ENCODE peak calls at places on chromosomes 7 and 10, in seven cellular contexts. I is K562, N is Panc1, T is prostate gland, Y is suprapubic skin, C is HepG2, J is transverse colon. V is an unnamed sample.

GRCh38 chr10:121694966-121695340 is 96.7 kb upstream of the FGFR2 start:
- DNase-seq in N (no peak), J (no peak), I (no peak), T (no peak), C (no peak), Y (no peak), V (no peak)

GRCh38 chr10:65194131-65194530 is 1672.9 kb downstream of the REEP3 start:
- DNase-seq in T (no peak), N (no peak), J (no peak), I (no peak), C (no peak), Y (no peak), V (no peak)

GRCh38 chr7:154559454-154559853 is 443.5 kb downstream of the PAXIP1 start:
- DNase-seq in C (no peak), T (no peak), N (no peak), Y (no peak), J (no peak), I (no peak), V (no peak)

GRCh38 chr7:121079425-121080169 is 91.1 kb downstream of the CPED1 start:
- DNase-seq in T (no peak), Y (no peak), N (no peak), C (peak), J (no peak), I (no peak), V (no peak)

GRCh38 chr10:90822508-90822907 is 35.3 kb downstream of the HTR7 start:
- DNase-seq in J (no peak), C (no peak), T (no peak), I (no peak), Y (no peak), N (no peak), V (no peak)

GRCh38 chr10:23779287-23779686 is 340.4 kb downstream of the OTUD1 start:
- DNase-seq in J (no peak), C (no peak), I (no peak), N (no peak), Y (no peak), T (no peak), V (no peak)

GRCh38 chr7:1646957-1647891 is 22.9 kb upstream of the ELFN1 start:
- DNase-seq in Y (no peak), T (no peak), I (no peak), N (no peak), J (no peak), C (no peak), V (no peak)

GRCh38 chr7:107063245-107064120 is 19.0 kb downstream of the PRKAR2B start:
- DNase-seq in Y (no peak), C (no peak), J (no peak), I (no peak), T (no peak), N (no peak), V (no peak)

GRCh38 chr7:44460325-44460724 is 30.1 kb downstream of the NUDCD3 start:
- DNase-seq in I (no peak), N (no peak), C (no peak), T (no peak), Y (no peak), J (peak), V (peak)

GRCh38 chr10:47311900-47312662 is 10.2 kb upstream of the GDF2 start:
- DNase-seq in J (peak), Y (peak), N (peak), I (peak), T (peak), C (peak), V (peak)

GRCh38 chr10:115947104-115947503 is 325.9 kb downstream of the GFRA1 start:
- DNase-seq in T (no peak), N (no peak), I (no peak), Y (no peak), C (no peak), J (no peak), V (no peak)

GRCh38 chr10:62045765-62046521 is 144.4 kb downstream of the ARID5B start:
- DNase-seq in Y (no peak), T (no peak), I (no peak), J (no peak), C (peak), N (no peak), V (no peak)

GRCh38 chr7:51224811-51225581 is 91.6 kb downstream of the COBL start:
- DNase-seq in T (peak), N (no peak), C (peak), Y (no peak), J (peak), I (no peak), V (no peak)

GRCh38 chr7:12888727-12889126 is 201.3 kb downstream of the ARL4A start:
- DNase-seq in I (no peak), T (no peak), N (no peak), J (no peak), C (no peak), Y (no peak), V (no peak)

GRCh38 chr10:98344589-98345038 is 70.4 kb downstream of the PYROXD2 start:
- DNase-seq in I (no peak), J (peak), Y (peak), N (no peak), T (no peak), C (no peak), V (no peak)

GRCh38 chr10:77390481-77390891 is 247.1 kb downstream of the KCNMA1 start:
- DNase-seq in J (no peak), Y (peak), I (no peak), C (no peak), T (no peak), N (no peak), V (no peak)

GRCh38 chr10:127774771-127775559 is 38.0 kb downstream of the FOXI2 start:
- DNase-seq in N (no peak), C (no peak), Y (no peak), J (no peak), T (no peak), I (no peak), V (no peak)

GRCh38 chr10:123795196-123795780 is 96.3 kb downstream of the CPXM2 start:
- DNase-seq in J (no peak), Y (peak), T (no peak), N (no peak), C (no peak), I (no peak), V (no peak)

GRCh38 chr10:11177926-11178453 is 160.3 kb downstream of the CELF2 start:
- DNase-seq in C (no peak), I (peak), J (peak), Y (no peak), N (no peak), T (no peak), V (no peak)

GRCh38 chr10:105644559-105644958 is 1003.5 kb downstream of the SORCS3 start:
- DNase-seq in T (no peak), I (no peak), Y (no peak), J (no peak), N (no peak), C (no peak), V (no peak)

GRCh38 chr7:117682681-117683385 is 190.4 kb downstream of the CTTNBP2 start:
- DNase-seq in C (no peak), Y (no peak), T (no peak), N (no peak), J (peak), I (no peak), V (no peak)

GRCh38 chr10:113549856-113550255 is 3.0 kb upstream of the HABP2 start:
- DNase-seq in I (no peak), N (no peak), T (no peak), Y (no peak), J (no peak), C (no peak), V (no peak)

GRCh38 chr7:9231683-9232082 is 798.3 kb downstream of the NXPH1 start:
- DNase-seq in Y (no peak), I (no peak), J (no peak), C (no peak), N (no peak), T (no peak), V (no peak)

GRCh38 chr7:157830331-157830730 is 493.5 kb downstream of the DNAJB6 start:
- DNase-seq in J (no peak), C (no peak), I (no peak), Y (no peak), T (no peak), N (no peak), V (no peak)

GRCh38 chr10:1657500-1657899 is 79.8 kb downstream of the ADARB2 start:
- DNase-seq in Y (no peak), I (no peak), C (no peak), J (no peak), N (no peak), T (no peak), V (no peak)

GRCh38 chr7:116512524-116513188 is 12.2 kb upstream of the CAV1 start:
- DNase-seq in Y (no peak), T (no peak), C (no peak), N (no peak), J (no peak), I (no peak), V (no peak)

GRCh38 chr7:98802088-98802780 is 67.6 kb downstream of the TMEM130 start:
- DNase-seq in Y (no peak), C (peak), N (no peak), T (no peak), I (peak), J (peak), V (peak)

GRCh38 chr7:10793995-10794780 is 179.5 kb upstream of the PHF14 start:
- DNase-seq in Y (no peak), J (no peak), N (no peak), T (no peak), C (no peak), I (no peak), V (no peak)

GRCh38 chr7:44223362-44224114 is 22.8 kb downstream of the YKT6 start:
- DNase-seq in N (no peak), T (no peak), C (no peak), I (peak), Y (no peak), J (no peak), V (no peak)

GRCh38 chr10:125011926-125012705 is 70.2 kb downstream of the ZRANB1 start:
- DNase-seq in Y (no peak), J (no peak), I (no peak), C (no peak), T (no peak), N (no peak), V (no peak)

GRCh38 chr10:98213740-98214139 is 54.3 kb downstream of the LOXL4 start:
- DNase-seq in C (no peak), I (no peak), Y (no peak), N (no peak), J (no peak), T (no peak), V (no peak)

GRCh38 chr7:27171636-27172387 is 2.3 kb downstream of the HOXA10 start:
- DNase-seq in J (peak), Y (peak), C (no peak), I (no peak), T (no peak), N (no peak), V (no peak)

GRCh38 chr10:85225311-85225710 is 896.9 kb downstream of the CCSER2 start:
- DNase-seq in C (no peak), N (no peak), Y (no peak), T (no peak), J (no peak), I (no peak), V (no peak)

GRCh38 chr10:8050561-8051108 is 3.9 kb upstream of the GATA3 start:
- DNase-seq in T (no peak), J (no peak), I (no peak), N (no peak), C (peak), Y (no peak), V (no peak)

GRCh38 chr10:7243873-7244272 is 167.0 kb downstream of the SFMBT2 start:
- DNase-seq in T (no peak), J (no peak), C (no peak), I (no peak), N (no peak), Y (no peak), V (no peak)

GRCh38 chr10:103733002-103733419 is 122.4 kb downstream of the SH3PXD2A start:
- DNase-seq in I (no peak), J (no peak), N (no peak), T (no peak), Y (no peak), C (no peak), V (no peak)

GRCh38 chr10:83612746-83613145 is 526.6 kb upstream of the GHITM start:
- DNase-seq in I (no peak), N (no peak), J (no peak), T (no peak), C (no peak), Y (no peak), V (no peak)

GRCh38 chr10:119668461-119668860 is 17.3 kb downstream of the BAG3 start:
- DNase-seq in Y (no peak), J (no peak), N (no peak), T (no peak), C (no peak), I (no peak), V (no peak)

GRCh38 chr10:119665901-119666708 is 14.9 kb downstream of the BAG3 start:
- DNase-seq in N (no peak), I (no peak), C (peak), Y (no peak), T (no peak), J (no peak), V (no peak)

GRCh38 chr10:119669331-119669730 is 18.2 kb downstream of the BAG3 start:
- DNase-seq in T (no peak), Y (no peak), J (no peak), I (no peak), N (no peak), C (no peak), V (no peak)

GRCh38 chr10:119666709-119667004 is 15.5 kb downstream of the BAG3 start:
- DNase-seq in C (no peak), I (no peak), J (no peak), Y (no peak), N (no peak), T (no peak), V (no peak)

DNA sequence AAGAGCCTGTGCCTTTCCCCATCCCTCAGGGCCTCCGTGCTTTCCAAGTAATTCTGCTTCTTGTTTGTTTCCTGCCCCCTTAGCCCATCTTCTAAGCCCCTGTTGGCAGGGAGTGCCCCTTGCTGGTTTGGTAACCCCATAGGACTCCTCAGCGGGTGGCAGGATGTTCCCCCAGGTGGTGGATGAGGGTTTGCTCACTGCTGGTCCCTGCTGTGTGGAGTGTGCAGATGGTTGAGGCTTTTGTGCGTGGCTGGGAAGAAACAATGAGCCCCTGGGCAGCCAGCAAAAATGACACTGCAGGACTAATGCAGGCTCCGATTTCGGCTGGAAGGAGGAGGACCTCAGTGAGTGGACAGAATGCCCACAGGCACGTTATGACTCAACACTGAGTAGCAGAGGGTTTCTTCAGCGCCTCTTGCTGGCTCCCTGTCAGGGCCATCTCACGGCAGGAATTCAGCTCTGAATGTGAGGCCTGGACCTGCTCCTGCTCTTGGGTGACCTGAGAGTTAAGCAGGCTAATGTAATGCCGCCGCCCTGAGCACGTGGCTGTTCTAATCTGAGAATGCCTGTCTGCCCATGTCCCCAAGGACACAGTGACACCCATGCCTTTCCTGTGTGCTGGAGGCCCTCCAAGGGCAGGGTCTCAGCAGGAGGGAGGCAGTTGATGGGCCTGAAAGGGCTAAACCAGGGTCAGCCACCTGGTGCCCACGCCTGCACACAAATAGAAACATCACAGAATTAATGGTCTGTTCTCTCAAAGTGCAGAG is 16.6 kb downstream of the BAG3 start:
- DNase-seq in I (no peak), T (peak), Y (no peak), N (peak), J (peak), C (peak), V (no peak)
- TF ChIP-seq POLR2AphosphoS5 in I (no peak), T (peak), Y (peak), N (peak), J (no peak), C (no peak), V (no peak)

DNA sequence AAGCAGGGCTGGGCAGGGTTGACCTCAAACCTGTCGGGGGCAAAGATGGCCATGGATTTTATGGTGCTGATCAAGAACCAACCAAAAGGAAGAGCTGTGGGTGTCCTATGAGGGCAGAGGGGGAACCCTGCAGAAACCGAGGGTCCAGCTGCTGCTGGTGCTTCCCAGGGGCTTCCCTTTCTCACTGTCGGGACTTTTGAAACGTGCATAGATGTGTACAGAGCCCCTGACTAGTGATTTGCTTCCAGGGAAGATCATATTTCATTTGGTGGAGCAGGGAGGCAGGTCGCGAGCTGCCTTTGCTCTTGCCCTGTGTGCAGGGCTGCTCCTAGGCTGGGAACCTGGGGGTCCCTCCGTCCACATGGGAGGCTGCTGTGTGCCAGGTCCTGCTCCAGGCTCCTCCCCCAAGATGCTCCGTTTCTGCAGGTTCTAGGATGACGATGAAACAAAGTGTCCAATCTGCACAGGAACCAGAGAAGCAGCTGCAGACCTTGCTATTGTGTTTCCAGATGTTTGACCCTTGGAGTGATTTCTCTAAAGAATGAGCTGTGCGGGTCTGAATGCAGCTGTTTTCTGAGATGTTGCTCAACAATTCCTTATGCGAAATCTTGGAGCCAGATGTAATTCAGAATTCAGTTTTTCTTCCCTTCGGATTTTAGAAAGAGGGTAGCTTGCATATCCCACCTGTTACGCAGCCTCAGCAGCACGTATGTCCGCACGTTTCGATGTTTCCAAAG is 9.4 kb upstream of the INPP5A start:
- DNase-seq in I (no peak), T (no peak), N (no peak), J (peak), C (no peak), Y (no peak), V (no peak)
- TF ChIP-seq POLR2AphosphoS5 in I (no peak), T (no peak), N (no peak), J (no peak), C (no peak), Y (no peak), V (no peak)

GRCh38 chr7:17206354-17206905 is 92.0 kb upstream of the AHR start:
- DNase-seq in J (peak), Y (no peak), N (no peak), I (no peak), T (no peak), C (peak), V (no peak)

GRCh38 chr7:17209101-17209500 is 89.4 kb upstream of the AHR start:
- DNase-seq in C (no peak), T (no peak), N (no peak), J (no peak), I (no peak), Y (no peak), V (no peak)

GRCh38 chr7:17205850-17206353 is 92.5 kb upstream of the AHR start:
- DNase-seq in I (no peak), N (no peak), Y (no peak), J (no peak), C (no peak), T (no peak), V (no peak)

GRCh38 chr7:17211307-17211836 is 87.1 kb upstream of the AHR start:
- DNase-seq in J (no peak), Y (no peak), I (no peak), T (no peak), N (no peak), C (no peak), V (no peak)

GRCh38 chr7:17207220-17207619 is 91.2 kb upstream of the AHR start:
- DNase-seq in T (no peak), J (no peak), N (no peak), I (no peak), Y (no peak), C (peak), V (no peak)
- TF ChIP-seq POLR2AphosphoS5 in T (no peak), J (no peak), N (no peak), I (no peak), Y (no peak), C (no peak), V (no peak)

DNA sequence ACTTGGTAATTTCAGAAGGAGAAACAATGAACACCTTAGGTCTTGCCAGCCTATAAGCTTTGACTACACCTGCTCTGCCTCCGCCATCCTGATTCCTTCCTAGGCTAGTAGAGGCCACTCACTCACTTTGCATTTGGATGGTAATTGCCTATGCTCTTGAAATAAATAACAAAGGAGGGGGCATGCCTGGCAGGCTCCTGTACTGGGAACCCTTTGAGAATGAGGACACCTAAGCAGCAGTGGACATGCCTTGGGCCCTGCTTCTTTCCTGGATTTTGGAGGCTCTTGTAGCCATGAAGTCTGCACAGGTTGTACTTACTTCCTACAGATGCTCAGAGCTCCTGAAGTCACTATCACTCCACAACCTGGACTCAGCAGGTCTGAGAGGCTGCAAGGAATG is 65.8 kb downstream of the BLNK start:
- DNase-seq in C (no peak), N (no peak), T (no peak), Y (no peak), J (no peak), I (no peak), V (no peak)
- TF ChIP-seq POLR2AphosphoS5 in C (no peak), N (no peak), T (no peak), Y (no peak), J (no peak), I (no peak), V (no peak)

GRCh38 chr7:128671992-128672391 is at the start of gene GARIN1A:
- DNase-seq in Y (no peak), I (no peak), J (no peak), N (no peak), T (no peak), C (no peak), V (no peak)
- TF ChIP-seq POLR2AphosphoS5 in Y (no peak), I (no peak), J (no peak), N (no peak), T (no peak), C (no peak), V (no peak)

V was measured in HL-60.